ENCODE peak calls at places on chromosomes 11 and 22, in six cellular contexts. P, J, B, G, W and M are unnamed samples.

GRCh38 chr11:125975634-125976033 is 29.8 kb downstream of the VSIG10L2 start:
- DNase-seq in B (no peak), W (no peak), G (no peak), P (no peak), J (no peak), M (no peak)

GRCh38 chr22:45631839-45632238 is 39.8 kb upstream of the ATXN10 start:
- DNase-seq in J (no peak), G (no peak), B (no peak), P (no peak), W (no peak), M (no peak)

GRCh38 chr11:19225123-19225522 is 15.6 kb downstream of the E2F8 start:
- DNase-seq in P (no peak), W (no peak), J (no peak), B (no peak), G (peak; percentile 76), M (no peak)

GRCh38 chr11:86608251-86608799 is 64.1 kb downstream of the ME3 start:
- DNase-seq in B (no peak), P (peak; percentile 64), W (no peak), G (peak; percentile 81), J (peak; percentile 56), M (peak; percentile 98)

GRCh38 chr22:23305922-23306374 is 125.6 kb downstream of the BCR start:
- DNase-seq in W (no peak), G (no peak), P (peak; percentile 45), J (no peak), B (peak; percentile 61), M (no peak)

GRCh38 chr11:35242843-35243242 is 103.9 kb downstream of the CD44 start:
- DNase-seq in G (no peak), B (no peak), J (no peak), P (no peak), W (no peak), M (no peak)

GRCh38 chr22:28142361-28142801 is 223.3 kb upstream of the PITPNB start:
- DNase-seq in J (no peak), P (peak; percentile 27), B (no peak), W (no peak), G (no peak), M (no peak)

GRCh38 chr11:18203723-18204122 is 31.1 kb downstream of the MRGPRX4 start:
- DNase-seq in W (no peak), J (peak; percentile 55), P (no peak), G (peak; percentile 68), B (no peak), M (peak; percentile 9)

GRCh38 chr22:29359469-29359868 is 28.9 kb downstream of the AP1B1 start:
- DNase-seq in G (peak; percentile 89), J (peak; percentile 68), P (no peak), W (no peak), B (no peak), M (no peak)

GRCh38 chr11:126317681-126318641 is 14.1 kb downstream of the DCPS start:
- DNase-seq in J (no peak), B (no peak), P (peak; percentile 76), G (peak; percentile 87), W (no peak), M (peak; percentile 73)

GRCh38 chr11:1147792-1148191 is 10.0 kb upstream of the MUC5AC start:
- DNase-seq in G (no peak), W (no peak), J (no peak), B (no peak), P (no peak), M (no peak)

GRCh38 chr22:28105396-28105795 is 186.3 kb upstream of the PITPNB start:
- DNase-seq in P (no peak), B (no peak), G (no peak), J (no peak), W (no peak), M (peak; percentile 44)

GRCh38 chr11:45501277-45501979 is 164.0 kb downstream of the CHST1 start:
- DNase-seq in B (no peak), J (no peak), P (no peak), G (peak; percentile 45), W (no peak), M (no peak)

GRCh38 chr11:110121204-110121603 is 28.0 kb downstream of the ZC3H12C start:
- DNase-seq in G (no peak), B (no peak), W (no peak), J (no peak), P (no peak), M (peak; percentile 56)

GRCh38 chr11:34798985-34799384 is 117.2 kb downstream of the APIP start:
- DNase-seq in B (no peak), P (no peak), J (no peak), G (no peak), W (no peak), M (no peak)

GRCh38 chr11:132444891-132445290 is 1074.5 kb downstream of the NTM start:
- DNase-seq in W (no peak), B (no peak), P (no peak), G (no peak), J (no peak), M (no peak)

GRCh38 chr22:50247748-50248147 is 2.9 kb upstream of the TUBGCP6 start:
- DNase-seq in P (no peak), J (peak; percentile 80), B (no peak), G (peak; percentile 86), W (no peak), M (no peak)

GRCh38 chr11:116478676-116479075 is 294.1 kb downstream of the BUD13 start:
- DNase-seq in W (no peak), J (no peak), B (no peak), P (no peak), G (no peak), M (no peak)

GRCh38 chr11:71481101-71481960 is 28.3 kb downstream of the NADSYN1 start:
- DNase-seq in J (no peak), W (no peak), G (no peak), B (no peak), P (no peak), M (no peak)

GRCh38 chr11:113261709-113262475 is 52.5 kb upstream of the TTC12 start:
- DNase-seq in J (no peak), B (no peak), P (no peak), G (no peak), W (no peak), M (peak; percentile 15)

GRCh38 chr11:19868281-19868821 is 155.7 kb downstream of the NAV2 start:
- DNase-seq in P (peak; percentile 81), J (no peak), B (no peak), W (no peak), G (no peak), M (no peak)

GRCh38 chr11:10556590-10556989 is 11.9 kb downstream of the LYVE1 start:
- DNase-seq in J (no peak), G (no peak), P (no peak), B (no peak), W (no peak), M (no peak)